ENCODE peak calls at places on chromosomes 5 and 9, in five cellular contexts. Y is heart right ventricle; A is CD8-positive, alpha-beta T cell; D is colonic mucosa; W is cardiac muscle cell. X is an unnamed sample.

GRCh38 chr5:103393131-103393754 is 134.7 kb downstream of the MACIR start:
- DNase-seq in A (no peak), D (no peak), W (peak), Y (no peak), X (no peak)

GRCh38 chr5:143140492-143141231 is 262.8 kb downstream of the NR3C1 start:
- DNase-seq in A (no peak), W (no peak), Y (no peak), D (peak), X (no peak)

GRCh38 chr5:146510528-146510927 is 5.5 kb downstream of the GPR151 start:
- DNase-seq in Y (no peak), A (no peak), W (no peak), D (no peak), X (no peak)

GRCh38 chr5:17951392-17952169 is 317.3 kb downstream of the TAF11L14 start:
- DNase-seq in A (no peak), Y (no peak), D (no peak), W (no peak), X (no peak)

GRCh38 chr5:175701797-175702196 is 43.9 kb downstream of the HRH2 start:
- DNase-seq in Y (no peak), W (no peak), A (no peak), D (no peak), X (no peak)

GRCh38 chr5:149410721-149411432 is 31.8 kb upstream of the IL17B start:
- DNase-seq in D (no peak), A (no peak), W (no peak), Y (no peak), X (no peak)

GRCh38 chr5:36944607-36945225 is 68.1 kb downstream of the NIPBL start:
- DNase-seq in D (no peak), W (peak), Y (no peak), A (no peak), X (no peak)

GRCh38 chr5:33120671-33121070 is 320.1 kb upstream of the TARS1 start:
- DNase-seq in W (no peak), Y (no peak), A (no peak), D (no peak), X (no peak)

GRCh38 chr5:137203011-137203632 is 296.0 kb downstream of the SPOCK1 start:
- DNase-seq in A (no peak), Y (no peak), W (no peak), D (no peak), X (no peak)

GRCh38 chr9:121598167-121599000 is 53.0 kb upstream of the DAB2IP start:
- DNase-seq in A (no peak), D (peak), Y (peak), W (peak), X (no peak)

GRCh38 chr9:68545033-68545705 is 4.5 kb upstream of the TMEM252 start:
- DNase-seq in Y (no peak), A (no peak), D (no peak), W (no peak), X (no peak)

GRCh38 chr5:73844165-73844564 is 218.2 kb downstream of the ARHGEF28 start:
- DNase-seq in D (no peak), A (no peak), Y (no peak), W (no peak), X (no peak)

GRCh38 chr5:94240616-94241287 is 377.7 kb downstream of the KIAA0825 start:
- DNase-seq in A (no peak), W (no peak), D (no peak), Y (no peak), X (no peak)

GRCh38 chr9:125025584-125025983 is 84.7 kb upstream of the GOLGA1 start:
- DNase-seq in D (no peak), W (no peak), A (no peak), Y (no peak), X (no peak)

GRCh38 chr5:8726383-8727036 is 819.4 kb downstream of the SEMA5A start:
- DNase-seq in W (no peak), A (no peak), Y (no peak), D (no peak), X (no peak)

GRCh38 chr5:178941361-178941760 is 363 bp downstream of the ZNF454 start:
- DNase-seq in W (no peak), D (no peak), A (no peak), Y (peak), X (no peak)

GRCh38 chr9:104766025-104766424 is 2.1 kb downstream of the NIPSNAP3B start:
- DNase-seq in W (no peak), D (no peak), Y (no peak), A (no peak), X (no peak)

GRCh38 chr5:102152906-102153787 is 142.9 kb downstream of the SLCO4C1 start:
- DNase-seq in D (peak), A (no peak), W (peak), Y (no peak), X (no peak)

DNA sequence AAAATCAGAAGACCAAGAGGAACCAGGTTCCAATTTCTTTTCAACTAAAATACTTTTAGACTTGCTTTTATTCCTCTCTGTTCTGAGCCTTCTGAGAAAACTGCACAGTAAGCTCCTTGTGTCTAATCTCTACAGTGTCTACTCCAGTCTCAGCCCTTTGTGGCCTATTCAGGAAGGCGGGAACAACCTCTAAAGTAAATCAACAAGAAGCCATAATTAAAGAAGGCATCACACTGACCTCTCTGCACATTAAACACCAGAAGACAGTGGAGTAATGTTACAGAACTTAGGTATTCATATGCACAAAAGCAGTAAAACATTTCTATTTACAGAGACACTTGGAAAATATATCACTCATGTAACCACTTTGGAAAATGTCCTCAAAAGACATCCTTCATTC is 14.9 kb downstream of the XPA start:
- DNase-seq in W (no peak), Y (no peak), A (no peak), D (no peak), X (no peak)
- H3K4me3 ChIP-seq in W (no peak), Y (no peak), A (no peak), D (no peak), X (no peak)

GRCh38 chr5:57842376-57843015 is 359.9 kb upstream of the ACTBL2 start:
- DNase-seq in W (no peak), A (no peak), D (no peak), Y (no peak), X (no peak)
- H3K4me3 ChIP-seq in W (no peak), A (no peak), D (no peak), Y (no peak), X (no peak)

DNA sequence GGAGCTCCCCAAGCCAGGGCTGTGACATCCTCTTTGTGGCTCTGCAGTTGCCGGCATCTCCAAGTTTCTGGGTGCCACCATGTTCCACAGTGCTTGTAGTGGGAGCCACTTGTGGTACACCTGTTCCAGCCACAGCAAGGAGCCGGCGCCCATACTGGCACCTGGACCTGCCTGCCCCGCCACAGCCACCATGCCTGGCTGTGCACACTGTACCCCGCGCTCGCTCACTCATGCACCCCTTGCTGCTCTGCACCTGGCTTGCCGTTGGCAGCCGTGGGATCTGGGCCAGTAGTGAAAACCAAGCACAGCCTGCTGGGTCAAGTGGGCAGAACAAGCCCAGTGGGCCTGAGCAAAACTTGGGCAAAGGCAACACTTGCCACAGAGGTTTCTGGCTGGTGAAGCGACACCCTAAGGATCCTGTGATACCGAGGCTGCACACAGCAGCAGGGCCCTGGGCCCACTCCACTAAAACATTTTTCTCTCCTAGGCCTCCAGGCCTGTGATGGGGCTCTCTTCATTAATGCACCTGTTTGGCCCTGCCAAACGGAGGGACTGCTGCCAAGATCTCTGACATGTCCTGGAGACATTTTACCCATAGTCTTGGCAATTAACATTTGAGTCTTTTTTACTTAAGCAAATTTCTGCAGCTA is 2.8 kb downstream of the TRIM36 start:
- DNase-seq in Y (no peak), D (no peak), A (no peak), W (no peak), X (no peak)
- H3K4me3 ChIP-seq in Y (no peak), D (no peak), A (no peak), W (no peak), X (no peak)

GRCh38 chr9:96040591-96041461 is 165.3 kb downstream of the ERCC6L2 start:
- DNase-seq in A (no peak), W (no peak), Y (no peak), D (no peak), X (no peak)

GRCh38 chr9:96033896-96034295 is 158.4 kb downstream of the ERCC6L2 start:
- DNase-seq in Y (no peak), W (no peak), A (no peak), D (no peak), X (no peak)

GRCh38 chr9:96034553-96035122 is 159.1 kb downstream of the ERCC6L2 start:
- DNase-seq in Y (no peak), W (no peak), A (no peak), D (no peak), X (no peak)

GRCh38 chr9:96038914-96039313 is 163.4 kb downstream of the ERCC6L2 start:
- DNase-seq in D (no peak), Y (no peak), A (no peak), W (no peak), X (no peak)

GRCh38 chr9:96038271-96038670 is 162.8 kb downstream of the ERCC6L2 start:
- DNase-seq in Y (no peak), W (no peak), A (no peak), D (no peak), X (no peak)
- H3K4me3 ChIP-seq in Y (no peak), W (no peak), A (no peak), D (no peak), X (no peak)

GRCh38 chr5:135395451-135395850 is 3.6 kb downstream of the MACROH2A1 start:
- DNase-seq in Y (no peak), A (no peak), D (no peak), W (no peak), X (no peak)

GRCh38 chr5:135398855-135399837 is at the start of gene MACROH2A1:
- DNase-seq in Y (peak), D (peak), W (peak), A (peak), X (peak)

GRCh38 chr5:135398160-135398854 is 724 bp downstream of the MACROH2A1 start:
- DNase-seq in Y (peak), W (peak), D (peak), A (peak), X (peak)

GRCh38 chr5:135394095-135394494 is 4.9 kb downstream of the MACROH2A1 start:
- DNase-seq in W (no peak), D (no peak), A (no peak), Y (no peak), X (no peak)

DNA sequence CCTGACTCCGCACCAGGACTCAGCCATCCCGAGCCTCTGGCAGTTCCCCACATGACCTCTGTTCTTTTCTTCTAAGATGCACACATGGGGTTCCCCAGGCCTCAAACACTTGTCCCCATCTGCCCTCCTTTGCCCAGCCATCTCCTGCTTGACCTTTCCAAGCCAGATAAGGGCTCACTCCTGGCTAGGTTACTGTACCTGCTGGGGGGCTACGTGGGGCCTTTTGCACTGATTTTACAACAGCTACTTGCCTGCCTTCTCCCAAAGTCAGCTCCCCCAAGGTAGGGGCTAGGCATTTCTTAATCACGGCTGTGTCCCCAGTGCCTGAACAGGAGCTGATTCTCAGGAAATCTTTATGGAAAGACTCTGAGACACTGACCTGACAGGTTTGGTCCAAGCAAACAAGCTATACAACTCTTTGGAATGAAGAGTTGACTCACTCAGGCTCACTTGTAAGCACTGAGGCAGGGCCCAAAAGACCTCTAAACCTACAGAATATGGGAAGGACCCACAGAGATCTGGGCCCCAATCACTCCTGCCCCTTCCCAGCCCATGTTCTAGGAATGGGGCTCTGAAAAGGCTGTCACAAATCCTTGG is 2.5 kb downstream of the MACROH2A1 start:
- DNase-seq in Y (no peak), D (no peak), W (no peak), A (no peak), X (no peak)
- H3K4me3 ChIP-seq in Y (no peak), D (no peak), W (peak), A (no peak), X (no peak)

DNA sequence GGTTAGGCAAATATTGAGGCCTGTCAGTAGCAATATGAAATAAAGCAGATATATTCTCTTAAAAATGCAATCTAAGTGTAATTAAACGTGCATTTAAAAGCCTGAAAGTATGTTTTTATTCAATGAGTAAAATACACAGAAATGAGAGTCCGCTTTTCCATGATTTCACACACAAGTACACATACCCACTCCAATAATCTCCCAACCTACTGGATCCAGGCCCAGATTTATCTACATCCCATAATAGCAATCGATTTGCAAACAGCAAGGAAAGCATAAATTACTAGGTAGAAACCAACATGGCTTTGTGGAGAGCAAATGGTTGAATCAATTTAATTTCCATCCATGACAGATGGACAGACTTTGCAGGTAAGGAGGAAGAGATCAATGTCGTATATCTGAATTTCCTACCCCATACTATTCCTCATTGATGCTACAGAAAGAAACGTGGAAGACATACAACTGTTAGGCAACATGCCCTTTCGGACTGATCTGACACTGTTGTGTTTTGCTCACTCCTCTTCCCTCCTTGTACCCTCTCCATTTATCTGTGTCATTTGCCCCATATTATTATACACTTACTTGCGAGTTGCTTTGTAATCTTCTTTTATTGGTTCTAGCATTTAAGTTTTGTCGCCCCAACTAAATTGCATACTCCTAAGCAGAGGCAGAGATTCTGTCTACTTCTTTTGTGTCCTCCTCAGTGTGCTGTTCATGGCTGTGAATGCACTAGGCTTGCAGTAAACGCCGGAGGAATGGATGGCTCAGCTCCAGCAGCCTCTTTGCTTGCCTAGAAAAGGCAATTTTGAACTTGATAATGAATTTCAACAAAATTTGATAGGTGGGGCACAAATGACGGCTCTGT is 133.6 kb downstream of the NFIB start:
- DNase-seq in D (peak), A (no peak), Y (peak), W (no peak), X (no peak)
- H3K4me3 ChIP-seq in D (peak), A (no peak), Y (peak), W (no peak), X (peak)

X was measured in esophagus muscularis mucosa.